ENCODE peak calls at places on chromosomes 4 and X, in four cellular contexts. W is GM12878, Q is HepG2, Y is K562. A is an unnamed sample.

GRCh38 chr4:8305851-8306361 is 36.4 kb downstream of the HTRA3 start:
- DNase-seq in W (no peak), Q (no peak), Y (no peak), A (peak; percentile 28)

GRCh38 chrX:115690554-115691216 is 129.7 kb downstream of the PLS3 start:
- DNase-seq in W (peak; percentile 23), Q (peak; percentile 19), Y (peak; percentile 59), A (peak; percentile 89)

GRCh38 chr4:169132561-169133305 is 122.7 kb upstream of the CBR4 start:
- DNase-seq in W (no peak), Q (no peak), Y (no peak), A (no peak)

GRCh38 chrX:114906978-114907510 is 110.4 kb downstream of the IL13RA2 start:
- DNase-seq in W (no peak), Q (peak; percentile 54), Y (no peak), A (peak; percentile 50)

GRCh38 chrX:114619874-114620273 is 36.0 kb downstream of the HTR2C start:
- DNase-seq in W (no peak), Q (no peak), Y (peak; percentile 14), A (peak; percentile 6)

GRCh38 chr4:18880850-18881249 is 859.3 kb upstream of the LCORL start:
- DNase-seq in W (no peak), Q (no peak), Y (no peak), A (no peak)

GRCh38 chrX:16005899-16006298 is 117.5 kb upstream of the GRPR start:
- DNase-seq in W (no peak), Q (no peak), Y (no peak), A (no peak)

GRCh38 chr4:39719804-39720580 is 22.1 kb downstream of the UBE2K start:
- DNase-seq in W (no peak), Q (no peak), Y (no peak), A (no peak)

GRCh38 chr4:69092190-69092589 is 4.1 kb upstream of the UGT2B7 start:
- DNase-seq in W (no peak), Q (no peak), Y (no peak), A (no peak)

GRCh38 chrX:72201836-72202536 is 20.4 kb downstream of the PIN4 start:
- DNase-seq in W (no peak), Q (no peak), Y (no peak), A (no peak)

GRCh38 chr4:73936969-73937368 is 44.9 kb downstream of the PF4 start:
- DNase-seq in W (no peak), Q (no peak), Y (no peak), A (no peak)

GRCh38 chr4:145956288-145956890 is 17.8 kb upstream of the ZNF827 start:
- DNase-seq in W (no peak), Q (peak; percentile 40), Y (peak; percentile 51), A (peak; percentile 82)

GRCh38 chr4:139530833-139531427 is 25.1 kb downstream of the SETD7 start:
- DNase-seq in W (no peak), Q (peak; percentile 35), Y (peak; percentile 70), A (peak; percentile 88)

GRCh38 chr4:102736636-102737549 is 23.9 kb downstream of the MANBA start:
- DNase-seq in W (no peak), Q (no peak), Y (peak; percentile 57), A (peak; percentile 49)

GRCh38 chrX:33194289-33194688 is 17.1 kb downstream of the DMD start:
- DNase-seq in W (no peak), Q (no peak), Y (no peak), A (no peak)

GRCh38 chr4:111510535-111510934 is 634.7 kb upstream of the FAM241A start:
- DNase-seq in W (no peak), Q (no peak), Y (no peak), A (no peak)

GRCh38 chr4:149891381-149891780 is 75.7 kb upstream of the IQCM start:
- DNase-seq in W (no peak), Q (no peak), Y (no peak), A (no peak)

GRCh38 chr4:113901994-113902787 is 77.3 kb downstream of the ARSJ start:
- DNase-seq in W (no peak), Q (peak; percentile 34), Y (no peak), A (no peak)

GRCh38 chr4:124177647-124178425 is 534.7 kb downstream of the ANKRD50 start:
- DNase-seq in W (no peak), Q (no peak), Y (no peak), A (no peak)

GRCh38 chr4:28555851-28556250 is 1695.2 kb downstream of the STIM2 start:
- DNase-seq in W (no peak), Q (no peak), Y (no peak), A (no peak)

GRCh38 chr4:28562913-28563312 is 1702.3 kb downstream of the STIM2 start:
- DNase-seq in W (no peak), Q (no peak), Y (no peak), A (no peak)

GRCh38 chr4:28558871-28559270 is 1698.2 kb downstream of the STIM2 start:
- DNase-seq in W (no peak), Q (no peak), Y (no peak), A (no peak)

DNA sequence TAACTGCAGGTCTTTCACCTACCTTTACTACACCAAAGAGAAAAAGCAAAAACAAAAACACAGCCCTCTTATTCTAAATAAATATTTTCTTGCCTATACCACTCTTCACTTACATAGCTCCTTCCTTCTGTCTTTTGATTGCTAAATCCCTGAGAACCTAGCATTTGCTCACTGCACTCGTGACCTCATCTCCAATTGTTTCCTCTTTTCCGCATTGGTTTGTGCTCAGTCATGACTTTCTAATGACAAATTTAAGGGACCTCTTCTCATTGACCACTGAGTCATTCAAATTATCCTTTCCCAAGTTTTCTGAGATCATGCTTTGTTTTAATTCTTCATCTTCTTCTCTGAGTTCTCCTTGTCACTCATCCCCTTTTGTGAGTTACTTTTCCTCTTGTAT is 1697.1 kb downstream of the STIM2 start:
- DNase-seq in W (no peak), Q (no peak), Y (no peak), A (no peak)
- TF ChIP-seq POLR2AphosphoS5 in W (no peak), Q (no peak), Y (no peak), A (no peak)

DNA sequence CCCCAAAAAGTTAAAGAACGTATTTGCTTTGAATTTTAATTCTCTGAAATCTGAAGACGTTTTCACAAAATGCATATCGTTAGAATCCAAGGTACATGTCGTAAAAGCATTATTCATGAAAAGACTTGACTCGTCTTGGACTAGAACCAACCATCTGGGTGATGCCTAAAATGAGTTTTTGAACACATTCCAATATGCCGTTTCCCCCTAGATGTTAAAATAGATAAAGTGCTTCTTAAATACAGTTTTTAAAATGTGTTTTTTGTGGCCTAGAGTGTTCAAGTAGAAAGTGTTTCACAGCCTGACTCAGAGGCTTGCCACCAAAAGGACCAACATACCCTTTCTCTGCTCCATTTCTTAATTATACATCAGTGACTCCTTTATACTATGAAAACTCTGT is 48.6 kb downstream of the PRKG2 start:
- DNase-seq in W (no peak), Q (no peak), Y (no peak), A (no peak)
- TF ChIP-seq JUNB in W (no peak), Q (no peak), Y (no peak), A (no peak)

GRCh38 chr4:83862471-83862870 is 326.6 kb downstream of the GPAT3 start:
- DNase-seq in W (no peak), Q (peak; percentile 55), Y (no peak), A (no peak)

GRCh38 chr4:83870551-83870950 is 334.6 kb downstream of the GPAT3 start:
- DNase-seq in W (no peak), Q (no peak), Y (no peak), A (no peak)

GRCh38 chr4:83867221-83867620 is 331.3 kb downstream of the GPAT3 start:
- DNase-seq in W (no peak), Q (no peak), Y (no peak), A (no peak)

GRCh38 chr4:83865417-83866150 is 329.7 kb downstream of the GPAT3 start:
- DNase-seq in W (no peak), Q (no peak), Y (no peak), A (no peak)

DNA sequence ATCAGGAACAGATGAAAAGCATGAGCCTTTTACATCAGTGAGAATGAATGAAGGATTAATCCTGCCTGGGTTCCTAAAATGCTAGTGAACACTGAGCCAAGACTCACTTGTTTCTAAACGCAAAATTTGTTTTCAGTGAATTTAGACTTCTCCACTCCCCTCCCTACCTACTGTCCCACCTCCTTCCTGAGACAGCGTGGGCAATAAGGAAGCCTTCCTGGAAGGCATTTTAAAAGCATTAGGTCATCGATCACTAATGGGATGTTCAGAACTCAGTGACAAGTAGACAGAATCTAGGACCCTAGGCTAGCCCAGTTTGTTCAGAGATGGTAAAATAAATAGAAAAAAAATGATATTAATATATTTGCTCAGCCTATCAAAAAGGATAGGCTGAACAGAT is 330.9 kb downstream of the GPAT3 start:
- DNase-seq in W (no peak), Q (no peak), Y (no peak), A (no peak)
- TF ChIP-seq POLR2AphosphoS5 in W (no peak), Q (no peak), Y (no peak), A (no peak)

DNA sequence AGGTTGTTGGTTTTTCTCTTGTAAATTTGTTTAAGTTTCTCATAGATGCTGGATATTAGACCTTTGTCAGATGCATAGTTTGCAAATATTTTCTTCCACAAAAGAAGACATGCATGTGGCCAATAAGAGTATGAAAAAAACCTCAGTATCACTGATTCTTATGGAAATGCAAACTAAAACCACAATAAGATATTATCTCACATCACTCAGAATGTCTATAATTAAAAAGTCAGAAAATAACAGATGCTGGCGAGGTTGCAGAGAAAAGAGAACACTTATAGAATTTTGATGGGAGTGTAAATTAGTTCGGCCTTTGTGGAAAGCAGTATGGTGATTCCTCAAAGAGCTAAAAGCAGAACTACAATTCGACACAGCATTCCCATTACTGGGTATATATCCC is 1355.6 kb downstream of the FAM133A start:
- DNase-seq in W (no peak), Q (no peak), Y (no peak), A (no peak)
- TF ChIP-seq JUNB in W (no peak), Q (no peak), Y (no peak), A (no peak)